ENCODE peak calls at places on chromosomes 13 and 19, in six cellular contexts. One of them, this sample, is unnamed.
A peak's percentile ranks its signal among the peaks of the same experiment; 100 is the strongest.

GRCh38 chr19:40960780-40961179 is 30.3 kb upstream of the CYP2B6 start:
- DNase-seq in lower lobe of right lung: no peak
- DNase-seq in activated CD4-positive, alpha-beta T cell treated with anti-CD3 and anti-CD28 coated beads for 24 hours: no peak
- DNase-seq in DMS79 treated with DMSO at 0.1 percent for 48 hours: no peak
- DNase-seq in fibroblast of mammary gland: no peak
- DNase-seq in ascending aorta: no peak
- DNase-seq in this sample: no peak

GRCh38 chr13:68145852-68146251 is 915.7 kb upstream of the PCDH9 start:
- DNase-seq in lower lobe of right lung: no peak
- DNase-seq in activated CD4-positive, alpha-beta T cell treated with anti-CD3 and anti-CD28 coated beads for 24 hours: no peak
- DNase-seq in DMS79 treated with DMSO at 0.1 percent for 48 hours: no peak
- DNase-seq in fibroblast of mammary gland: no peak
- DNase-seq in ascending aorta: no peak
- DNase-seq in this sample: no peak

GRCh38 chr13:26257049-26257448 is 3.1 kb downstream of the CDK8 start:
- DNase-seq in lower lobe of right lung: no peak
- DNase-seq in activated CD4-positive, alpha-beta T cell treated with anti-CD3 and anti-CD28 coated beads for 24 hours: no peak
- DNase-seq in DMS79 treated with DMSO at 0.1 percent for 48 hours: no peak
- DNase-seq in fibroblast of mammary gland: no peak
- DNase-seq in ascending aorta: no peak
- DNase-seq in this sample: no peak

GRCh38 chr13:85170372-85170771 is 628.8 kb downstream of the SLITRK6 start:
- DNase-seq in lower lobe of right lung: no peak
- DNase-seq in activated CD4-positive, alpha-beta T cell treated with anti-CD3 and anti-CD28 coated beads for 24 hours: no peak
- DNase-seq in DMS79 treated with DMSO at 0.1 percent for 48 hours: no peak
- DNase-seq in fibroblast of mammary gland: no peak
- DNase-seq in ascending aorta: no peak
- DNase-seq in this sample: no peak

GRCh38 chr13:79688741-79689140 is 207.8 kb downstream of the NDFIP2 start:
- DNase-seq in lower lobe of right lung: no peak
- DNase-seq in activated CD4-positive, alpha-beta T cell treated with anti-CD3 and anti-CD28 coated beads for 24 hours: no peak
- DNase-seq in DMS79 treated with DMSO at 0.1 percent for 48 hours: no peak
- DNase-seq in fibroblast of mammary gland: no peak
- DNase-seq in ascending aorta: no peak
- DNase-seq in this sample: no peak

GRCh38 chr13:57666131-57666530 is 34.6 kb downstream of the PCDH17 start:
- DNase-seq in lower lobe of right lung: no peak
- DNase-seq in activated CD4-positive, alpha-beta T cell treated with anti-CD3 and anti-CD28 coated beads for 24 hours: no peak
- DNase-seq in DMS79 treated with DMSO at 0.1 percent for 48 hours: no peak
- DNase-seq in fibroblast of mammary gland: no peak
- DNase-seq in ascending aorta: no peak
- DNase-seq in this sample: no peak

GRCh38 chr13:83881917-83882625 is at the start of gene SLITRK1:
- DNase-seq in lower lobe of right lung: peak; percentile 47
- DNase-seq in activated CD4-positive, alpha-beta T cell treated with anti-CD3 and anti-CD28 coated beads for 24 hours: no peak
- DNase-seq in DMS79 treated with DMSO at 0.1 percent for 48 hours: no peak
- DNase-seq in fibroblast of mammary gland: peak; percentile 59
- DNase-seq in ascending aorta: no peak
- DNase-seq in this sample: no peak

GRCh38 chr19:13155472-13156284 is 5.5 kb downstream of the IER2 start:
- DNase-seq in lower lobe of right lung: peak; percentile 87
- DNase-seq in activated CD4-positive, alpha-beta T cell treated with anti-CD3 and anti-CD28 coated beads for 24 hours: peak; percentile 35
- DNase-seq in DMS79 treated with DMSO at 0.1 percent for 48 hours: peak; percentile 64
- DNase-seq in fibroblast of mammary gland: peak; percentile 80
- DNase-seq in ascending aorta: peak; percentile 40
- DNase-seq in this sample: no peak

GRCh38 chr19:29285878-29286277 is 72.9 kb upstream of the UQCRFS1 start:
- DNase-seq in lower lobe of right lung: no peak
- DNase-seq in activated CD4-positive, alpha-beta T cell treated with anti-CD3 and anti-CD28 coated beads for 24 hours: no peak
- DNase-seq in DMS79 treated with DMSO at 0.1 percent for 48 hours: no peak
- DNase-seq in fibroblast of mammary gland: no peak
- DNase-seq in ascending aorta: no peak
- DNase-seq in this sample: no peak

GRCh38 chr19:45920458-45920857 is 5.9 kb upstream of the NANOS2 start:
- DNase-seq in lower lobe of right lung: no peak
- DNase-seq in activated CD4-positive, alpha-beta T cell treated with anti-CD3 and anti-CD28 coated beads for 24 hours: no peak
- DNase-seq in DMS79 treated with DMSO at 0.1 percent for 48 hours: no peak
- DNase-seq in fibroblast of mammary gland: no peak
- DNase-seq in ascending aorta: no peak
- DNase-seq in this sample: no peak

GRCh38 chr19:17784201-17785008 is 10.5 kb upstream of the B3GNT3 start:
- DNase-seq in lower lobe of right lung: peak; percentile 71
- DNase-seq in activated CD4-positive, alpha-beta T cell treated with anti-CD3 and anti-CD28 coated beads for 24 hours: peak; percentile 66
- DNase-seq in DMS79 treated with DMSO at 0.1 percent for 48 hours: peak; percentile 46
- DNase-seq in fibroblast of mammary gland: peak; percentile 65
- DNase-seq in ascending aorta: no peak
- DNase-seq in this sample: no peak

GRCh38 chr19:55071913-55072312 is 3.8 kb upstream of the EPS8L1 start:
- DNase-seq in lower lobe of right lung: no peak
- DNase-seq in activated CD4-positive, alpha-beta T cell treated with anti-CD3 and anti-CD28 coated beads for 24 hours: no peak
- DNase-seq in DMS79 treated with DMSO at 0.1 percent for 48 hours: no peak
- DNase-seq in fibroblast of mammary gland: no peak
- DNase-seq in ascending aorta: no peak
- DNase-seq in this sample: no peak